ENCODE peak calls at places on chromosomes 3 and 15, in four cellular contexts. One of them, this sample, is unnamed.

GRCh38 chr15:25890532-25890931 is 27.4 kb upstream of the ATP10A start:
- DNase-seq in HT1080: no peak
- DNase-seq in GM19239: no peak
- DNase-seq in CD8-positive, alpha-beta T cell: no peak
- DNase-seq in this sample: no peak

GRCh38 chr3:141458937-141459510 is 27.8 kb upstream of the RASA2 start:
- DNase-seq in HT1080: no peak
- DNase-seq in GM19239: no peak
- DNase-seq in CD8-positive, alpha-beta T cell: no peak
- DNase-seq in this sample: no peak

GRCh38 chr15:55632434-55632833 is 44.3 kb upstream of the PYGO1 start:
- DNase-seq in HT1080: no peak
- DNase-seq in GM19239: no peak
- DNase-seq in CD8-positive, alpha-beta T cell: no peak
- DNase-seq in this sample: no peak

GRCh38 chr15:92683511-92683834 is 27.9 kb upstream of the FAM174B start:
- DNase-seq in HT1080: no peak
- DNase-seq in GM19239: no peak
- DNase-seq in CD8-positive, alpha-beta T cell: no peak
- DNase-seq in this sample: no peak

GRCh38 chr3:153961498-153961897 is 159.7 kb upstream of the ARHGEF26 start:
- DNase-seq in HT1080: no peak
- DNase-seq in GM19239: no peak
- DNase-seq in CD8-positive, alpha-beta T cell: no peak
- DNase-seq in this sample: no peak

GRCh38 chr3:13233487-13234154 is 160.4 kb upstream of the IQSEC1 start:
- DNase-seq in HT1080: no peak
- DNase-seq in GM19239: no peak
- DNase-seq in CD8-positive, alpha-beta T cell: no peak
- DNase-seq in this sample: no peak

GRCh38 chr15:64775551-64776401 is at the start of gene RBPMS2:
- DNase-seq in HT1080: no peak
- DNase-seq in GM19239: peak
- DNase-seq in CD8-positive, alpha-beta T cell: no peak
- DNase-seq in this sample: no peak

GRCh38 chr15:77027697-77028450 is 32.9 kb downstream of the PSTPIP1 start:
- DNase-seq in HT1080: no peak
- DNase-seq in GM19239: no peak
- DNase-seq in CD8-positive, alpha-beta T cell: peak
- DNase-seq in this sample: no peak

GRCh38 chr3:9730747-9731205 is 759 bp upstream of the BRPF1 start:
- DNase-seq in HT1080: no peak
- DNase-seq in GM19239: no peak
- DNase-seq in CD8-positive, alpha-beta T cell: no peak
- DNase-seq in this sample: no peak

GRCh38 chr15:68347392-68347791 is 69.8 kb downstream of the FEM1B start:
- DNase-seq in HT1080: peak
- DNase-seq in GM19239: no peak
- DNase-seq in CD8-positive, alpha-beta T cell: no peak
- DNase-seq in this sample: no peak

GRCh38 chr3:95588473-95588872 is 1225.9 kb upstream of the EPHA6 start:
- DNase-seq in HT1080: no peak
- DNase-seq in GM19239: no peak
- DNase-seq in CD8-positive, alpha-beta T cell: no peak
- DNase-seq in this sample: no peak

GRCh38 chr15:29343229-29343628 is 73.6 kb upstream of the NSMCE3 start:
- DNase-seq in HT1080: no peak
- DNase-seq in GM19239: no peak
- DNase-seq in CD8-positive, alpha-beta T cell: no peak
- DNase-seq in this sample: no peak

GRCh38 chr3:53109822-53110771 is 20.1 kb downstream of the RFT1 start:
- DNase-seq in HT1080: no peak
- DNase-seq in GM19239: no peak
- DNase-seq in CD8-positive, alpha-beta T cell: no peak
- DNase-seq in this sample: peak

This sample was measured in germinal center.